ENCODE peak calls at places on chromosome 6, in four cellular contexts. P is IMR-90, J is fibroblast of lung, O is psoas muscle. Y is an unnamed sample.

GRCh38 chr6:124010574-124010973 is 206.9 kb downstream of the NKAIN2 start:
- DNase-seq in J (no peak), O (no peak), P (no peak), Y (no peak)

GRCh38 chr6:257031-257725 is 35.1 kb upstream of the DUSP22 start:
- DNase-seq in O (no peak), J (no peak), P (peak), Y (no peak)

GRCh38 chr6:131792091-131792496 is 15.7 kb upstream of the ENPP1 start:
- DNase-seq in J (peak), O (no peak), P (peak), Y (no peak)

GRCh38 chr6:55777461-55777860 is 97.9 kb downstream of the BMP5 start:
- DNase-seq in J (no peak), O (no peak), P (peak), Y (no peak)

GRCh38 chr6:151263967-151264366 is 24.2 kb downstream of the AKAP12 start:
- DNase-seq in J (peak), P (no peak), O (peak), Y (no peak)

GRCh38 chr6:399785-400517 is 8.4 kb downstream of the IRF4 start:
- DNase-seq in O (no peak), J (no peak), P (no peak), Y (no peak)

GRCh38 chr6:122715725-122716124 is 63.8 kb upstream of the FABP7 start:
- DNase-seq in P (peak), J (peak), O (no peak), Y (no peak)

GRCh38 chr6:107977283-107977682 is 19.3 kb upstream of the SEC63 start:
- DNase-seq in J (peak), O (no peak), P (peak), Y (no peak)

GRCh38 chr6:126040826-126041225 is 54.5 kb downstream of the TRMT11 start:
- DNase-seq in P (peak), J (peak), O (no peak), Y (no peak)

GRCh38 chr6:37049990-37050853 is 44.8 kb downstream of the FGD2 start:
- DNase-seq in J (no peak), P (no peak), O (peak), Y (no peak)

GRCh38 chr6:122673345-122673961 is 63.2 kb downstream of the PKIB start:
- DNase-seq in J (peak), P (no peak), O (no peak), Y (no peak)

GRCh38 chr6:52014391-52014790 is 73.0 kb downstream of the PKHD1 start:
- DNase-seq in J (no peak), O (no peak), P (no peak), Y (no peak)
- H3K27ac ChIP-seq in J (no peak), O (no peak), P (no peak), Y (no peak)

GRCh38 chr6:31730631-31731086 is 1.6 kb upstream of the DDAH2 start:
- DNase-seq in P (no peak), J (no peak), O (no peak), Y (no peak)
- H3K27ac ChIP-seq in P (no peak), J (peak), O (peak), Y (peak)

GRCh38 chr6:160679402-160679769 is 15.3 kb upstream of the LPA start:
- DNase-seq in J (no peak), P (no peak), O (no peak), Y (no peak)

GRCh38 chr6:160678744-160679401 is 14.8 kb upstream of the LPA start:
- DNase-seq in J (no peak), P (no peak), O (no peak), Y (no peak)

DNA sequence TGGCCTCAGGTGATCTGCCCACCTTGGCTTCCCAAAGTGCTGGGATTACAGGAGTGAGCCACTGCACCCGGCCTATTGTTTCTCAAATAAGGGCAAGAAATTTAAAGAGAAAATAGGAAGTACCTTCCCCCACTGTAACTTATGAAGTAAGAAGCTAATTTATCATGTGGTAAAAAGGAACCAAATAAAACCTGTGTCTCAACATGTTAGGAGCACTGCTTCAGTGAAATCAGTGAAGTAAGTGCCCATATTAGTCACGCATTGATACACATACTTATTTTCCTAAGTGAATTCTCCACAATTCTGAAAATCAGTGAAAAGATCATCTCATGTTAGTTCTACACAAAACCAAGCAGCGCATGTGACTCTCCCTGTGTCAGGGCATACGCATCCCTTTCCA is 14.2 kb upstream of the LPA start:
- DNase-seq in P (no peak), J (no peak), O (no peak), Y (no peak)
- H3K27ac ChIP-seq in P (no peak), J (no peak), O (no peak), Y (no peak)

GRCh38 chr6:22247916-22248482 is 48.8 kb downstream of the PRL start:
- DNase-seq in P (no peak), J (peak), O (no peak), Y (no peak)

GRCh38 chr6:22251331-22251730 is 45.5 kb downstream of the PRL start:
- DNase-seq in P (peak), J (peak), O (no peak), Y (no peak)

GRCh38 chr6:22248513-22249308 is 48.1 kb downstream of the PRL start:
- DNase-seq in J (peak), P (peak), O (no peak), Y (no peak)

GRCh38 chr6:22249646-22250045 is 47.2 kb downstream of the PRL start:
- DNase-seq in P (no peak), O (no peak), J (no peak), Y (no peak)

DNA sequence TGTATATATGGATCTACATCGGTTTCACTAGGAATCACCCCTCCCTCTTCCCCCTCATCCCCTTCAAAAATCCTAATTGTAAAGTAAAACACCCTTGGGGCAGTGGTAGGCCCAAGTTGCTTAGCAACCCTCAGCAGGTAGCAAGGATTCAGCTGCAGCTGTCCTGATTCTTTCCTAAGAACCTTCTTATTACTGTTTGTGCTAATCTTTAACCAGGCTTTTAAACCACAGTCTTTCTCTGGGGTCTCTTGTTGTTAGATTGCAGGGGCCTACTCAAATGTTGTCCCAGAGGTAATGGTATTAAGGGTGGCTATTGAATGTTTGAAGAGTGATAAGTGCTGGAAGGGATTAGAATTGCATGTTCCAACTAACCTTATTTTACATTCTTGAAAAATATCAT is 46.4 kb downstream of the PRL start:
- DNase-seq in J (no peak), O (no peak), P (no peak), Y (no peak)
- H3K27ac ChIP-seq in J (no peak), O (no peak), P (peak), Y (no peak)

GRCh38 chr6:73002588-73002987 is 222.7 kb downstream of the KHDC1L start:
- DNase-seq in P (no peak), J (no peak), O (no peak), Y (no peak)

GRCh38 chr6:73004817-73005216 is 220.5 kb downstream of the KHDC1L start:
- DNase-seq in P (no peak), J (no peak), O (no peak), Y (no peak)

GRCh38 chr6:73003302-73003701 is 222.0 kb downstream of the KHDC1L start:
- DNase-seq in J (no peak), P (no peak), O (no peak), Y (no peak)

GRCh38 chr6:72999995-73000394 is 225.3 kb downstream of the KHDC1L start:
- DNase-seq in J (no peak), O (no peak), P (no peak), Y (no peak)
- H3K27ac ChIP-seq in J (no peak), O (no peak), P (no peak), Y (peak)

GRCh38 chr6:81996414-81996813 is 243.9 kb upstream of the TENT5A start:
- DNase-seq in O (no peak), P (peak), J (peak), Y (no peak)

GRCh38 chr6:81997091-81997926 is 244.8 kb upstream of the TENT5A start:
- DNase-seq in P (peak), O (no peak), J (peak), Y (no peak)

GRCh38 chr6:81999826-82000225 is 247.3 kb upstream of the TENT5A start:
- DNase-seq in P (no peak), J (peak), O (no peak), Y (no peak)

GRCh38 chr6:81999270-81999669 is 246.8 kb upstream of the TENT5A start:
- DNase-seq in P (no peak), O (no peak), J (peak), Y (no peak)

DNA sequence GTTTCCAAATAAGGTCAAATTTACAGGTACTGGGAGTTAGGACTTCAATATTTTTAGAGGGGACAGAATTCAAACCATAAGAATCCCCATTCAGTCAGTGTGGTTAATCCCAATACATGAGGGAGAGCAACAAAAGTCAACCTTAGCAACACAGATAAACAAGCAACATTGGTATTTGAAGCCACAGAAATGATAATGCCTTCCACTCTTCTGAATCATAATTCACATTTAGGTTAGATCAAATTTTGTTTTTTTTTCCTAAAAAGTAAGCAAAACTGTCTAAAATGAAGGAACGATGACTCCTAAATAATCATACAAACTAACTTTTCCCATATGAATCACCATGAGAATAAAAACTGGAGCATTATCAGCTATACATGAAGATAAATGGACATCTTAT is 246.0 kb upstream of the TENT5A start:
- DNase-seq in J (peak), O (no peak), P (peak), Y (no peak)
- H3K27ac ChIP-seq in J (peak), O (no peak), P (no peak), Y (no peak)